ENCODE peak calls at places on chromosomes 4 and X, in six cellular contexts. Y is kidney epithelial cell, S is type B pancreatic cell, M is glutamatergic neuron, G is foreskin fibroblast, T is cardiac fibroblast. N is an unnamed sample.

GRCh38 chrX:103107836-103108235 is 14.9 kb upstream of the NXF3 start:
- DNase-seq in Y (no peak), S (no peak), M (no peak), G (no peak), T (no peak), N (no peak)

GRCh38 chrX:139299309-139299708 is 231.2 kb upstream of the F9 start:
- DNase-seq in Y (no peak), S (no peak), M (no peak), G (no peak), T (no peak), N (no peak)

GRCh38 chrX:116246261-116246660 is 75.7 kb downstream of the AGTR2 start:
- DNase-seq in Y (no peak), S (no peak), M (no peak), G (no peak), T (peak), N (no peak)

GRCh38 chrX:147912093-147912801 is 528 bp downstream of the FMR1 start:
- DNase-seq in Y (no peak), S (no peak), M (peak), G (peak), T (peak), N (peak)

GRCh38 chr4:124712417-124713212 is at the start of gene ANKRD50:
- DNase-seq in Y (peak), S (peak), M (peak), G (peak), T (peak), N (peak)

GRCh38 chrX:78595901-78596502 is 63.1 kb downstream of the RTL3 start:
- DNase-seq in Y (no peak), S (no peak), M (peak), G (no peak), T (peak), N (peak)

GRCh38 chrX:15988661-15989603 is 134.3 kb upstream of the AP1S2 start:
- DNase-seq in Y (peak), S (no peak), M (no peak), G (peak), T (peak), N (no peak)

GRCh38 chrX:16832301-16832700 is 37.9 kb downstream of the RBBP7 start:
- DNase-seq in Y (no peak), S (no peak), M (no peak), G (no peak), T (no peak), N (peak)

GRCh38 chrX:133698298-133698697 is 283.0 kb upstream of the GPC4 start:
- DNase-seq in Y (no peak), S (no peak), M (no peak), G (peak), T (peak), N (no peak)

GRCh38 chr4:158826882-158827281 is 58.1 kb downstream of the FNIP2 start:
- DNase-seq in Y (peak), S (no peak), M (no peak), G (no peak), T (no peak), N (no peak)

GRCh38 chr4:188691811-188692210 is 552.6 kb downstream of the TRIML1 start:
- DNase-seq in Y (no peak), S (no peak), M (no peak), G (no peak), T (peak), N (no peak)

GRCh38 chrX:119685225-119686066 is 7.5 kb downstream of the SEPTIN6 start:
- DNase-seq in Y (no peak), S (no peak), M (no peak), G (no peak), T (peak), N (no peak)

GRCh38 chrX:110087485-110088356 is 84.8 kb downstream of the TMEM164 start:
- DNase-seq in Y (peak), S (no peak), M (no peak), G (peak), T (peak), N (no peak)

GRCh38 chr4:27692098-27692679 is 831.5 kb downstream of the STIM2 start:
- DNase-seq in Y (no peak), S (no peak), M (no peak), G (no peak), T (peak), N (peak)

GRCh38 chr4:148565801-148566200 is 123.6 kb upstream of the NR3C2 start:
- DNase-seq in Y (no peak), S (no peak), M (no peak), G (no peak), T (no peak), N (no peak)

GRCh38 chr4:158896459-158897238 is 127.8 kb downstream of the FNIP2 start:
- DNase-seq in Y (no peak), S (no peak), M (no peak), G (no peak), T (peak), N (no peak)

GRCh38 chr4:186144596-186145569 is 40.4 kb downstream of the FAM149A start:
- DNase-seq in Y (no peak), S (peak), M (peak), G (peak), T (peak), N (peak)

GRCh38 chrX:97334850-97335249 is 451.1 kb downstream of the RPA4 start:
- DNase-seq in Y (no peak), S (no peak), M (no peak), G (no peak), T (no peak), N (no peak)

GRCh38 chrX:119410027-119410819 is 11.1 kb downstream of the SLC25A43 start:
- DNase-seq in Y (no peak), S (no peak), M (no peak), G (peak), T (peak), N (no peak)

GRCh38 chrX:29687687-29688086 is 527.7 kb upstream of the MAGEB2 start:
- DNase-seq in Y (no peak), S (no peak), M (no peak), G (peak), T (peak), N (no peak)

GRCh38 chr4:121823505-121824170 is at the start of gene CCNA2:
- DNase-seq in Y (peak), S (peak), M (peak), G (peak), T (peak), N (peak)
- TF ChIP-seq CTCF in Y (no peak), S (no peak), M (no peak), G (no peak), T (no peak), N (no peak)

GRCh38 chr4:176780995-176781738 is 11.6 kb downstream of the VEGFC start:
- DNase-seq in Y (no peak), S (no peak), M (no peak), G (no peak), T (peak), N (no peak)
- TF ChIP-seq CTCF in Y (no peak), S (no peak), M (no peak), G (no peak), T (no peak), N (no peak)

DNA sequence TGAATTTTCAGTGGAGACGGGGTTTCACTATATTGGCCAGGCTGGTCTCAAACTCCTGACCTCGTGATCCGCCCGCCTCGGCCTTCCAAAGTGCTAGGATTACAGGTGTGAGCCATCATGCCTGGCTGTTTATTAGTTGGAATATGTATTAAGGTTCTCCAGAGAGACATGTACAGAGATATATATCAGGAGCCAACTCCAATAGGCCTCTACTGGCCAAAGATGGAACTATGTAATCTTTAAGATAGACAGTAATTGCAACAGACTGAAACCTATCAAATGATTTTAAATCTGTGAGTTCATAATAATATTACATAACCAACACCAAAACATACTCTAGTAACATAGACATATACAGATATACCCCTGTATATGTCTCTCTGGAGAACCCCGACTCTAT is 5.8 kb upstream of the DMP1 start:
- DNase-seq in Y (no peak), S (no peak), M (no peak), G (no peak), T (no peak), N (no peak)
- TF ChIP-seq CTCF in Y (no peak), S (peak), M (no peak), G (no peak), T (no peak), N (no peak)

GRCh38 chr4:4575284-4576211 is 33.7 kb upstream of the STX18 start:
- DNase-seq in Y (no peak), S (peak), M (peak), G (peak), T (peak), N (peak)
- TF ChIP-seq CTCF in Y (no peak), S (peak), M (peak), G (peak), T (peak), N (peak)

GRCh38 chrX:153882557-153882956 is 3.4 kb downstream of the L1CAM start:
- DNase-seq in Y (no peak), S (no peak), M (no peak), G (no peak), T (no peak), N (no peak)

GRCh38 chrX:153885968-153886903 is at the start of gene L1CAM:
- DNase-seq in Y (no peak), S (no peak), M (peak), G (no peak), T (no peak), N (peak)

GRCh38 chrX:153885208-153885787 is 675 bp downstream of the L1CAM start:
- DNase-seq in Y (no peak), S (no peak), M (no peak), G (no peak), T (no peak), N (no peak)

GRCh38 chrX:153883163-153883843 is 2.7 kb downstream of the L1CAM start:
- DNase-seq in Y (no peak), S (no peak), M (no peak), G (no peak), T (no peak), N (no peak)

GRCh38 chrX:153884136-153885076 is 1.6 kb downstream of the L1CAM start:
- DNase-seq in Y (no peak), S (no peak), M (no peak), G (no peak), T (no peak), N (no peak)
- TF ChIP-seq CTCF in Y (peak), S (no peak), M (no peak), G (no peak), T (no peak), N (no peak)

DNA sequence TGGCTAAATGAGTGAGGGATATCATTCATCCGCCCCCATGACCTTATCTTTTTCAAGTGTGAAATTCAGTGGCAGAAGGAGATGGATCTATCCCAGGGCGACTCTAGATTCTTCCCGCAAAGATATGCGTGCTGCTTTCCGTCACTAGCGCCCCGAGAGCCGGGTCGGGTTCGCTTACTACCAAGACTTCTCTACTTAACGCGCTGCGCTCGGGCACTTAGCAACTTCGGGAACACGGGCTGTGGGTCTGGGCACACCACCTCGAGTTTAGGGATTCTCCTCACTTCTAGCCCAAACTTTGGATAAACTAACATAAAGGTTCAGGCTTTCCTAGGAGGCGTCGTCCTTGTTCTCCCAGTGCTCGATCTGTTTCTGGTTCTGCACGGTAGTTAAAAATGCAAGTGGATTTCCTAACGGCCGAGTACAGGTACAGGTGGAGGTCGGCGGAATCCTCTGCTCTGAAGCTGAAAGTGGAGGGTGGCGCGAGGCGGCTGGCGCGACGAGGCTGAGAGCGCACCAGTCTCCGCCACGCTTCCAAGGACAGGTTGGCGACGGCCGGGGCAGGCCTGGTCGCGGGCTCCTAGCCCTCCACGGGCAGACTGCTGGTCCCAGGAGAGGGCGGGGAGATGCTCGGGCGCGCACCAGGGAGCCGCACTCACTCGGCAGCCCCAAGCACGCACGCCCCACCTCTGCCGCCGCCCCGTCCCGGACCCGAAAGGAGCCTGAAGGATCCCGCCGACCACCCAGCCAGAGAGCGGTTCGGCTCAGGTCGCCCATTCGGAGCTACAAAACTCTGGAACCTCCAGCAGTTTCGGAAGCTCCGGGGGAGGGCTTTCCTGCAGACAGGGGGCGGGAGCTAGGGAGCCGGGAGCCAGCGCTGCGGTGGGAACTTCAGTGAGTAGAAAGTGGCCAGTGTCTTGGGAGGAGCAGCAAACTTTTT is 100.8 kb upstream of the TENM3 start:
- DNase-seq in Y (no peak), S (no peak), M (peak), G (peak), T (peak), N (peak)
- TF ChIP-seq CTCF in Y (no peak), S (no peak), M (no peak), G (no peak), T (no peak), N (no peak)

DNA sequence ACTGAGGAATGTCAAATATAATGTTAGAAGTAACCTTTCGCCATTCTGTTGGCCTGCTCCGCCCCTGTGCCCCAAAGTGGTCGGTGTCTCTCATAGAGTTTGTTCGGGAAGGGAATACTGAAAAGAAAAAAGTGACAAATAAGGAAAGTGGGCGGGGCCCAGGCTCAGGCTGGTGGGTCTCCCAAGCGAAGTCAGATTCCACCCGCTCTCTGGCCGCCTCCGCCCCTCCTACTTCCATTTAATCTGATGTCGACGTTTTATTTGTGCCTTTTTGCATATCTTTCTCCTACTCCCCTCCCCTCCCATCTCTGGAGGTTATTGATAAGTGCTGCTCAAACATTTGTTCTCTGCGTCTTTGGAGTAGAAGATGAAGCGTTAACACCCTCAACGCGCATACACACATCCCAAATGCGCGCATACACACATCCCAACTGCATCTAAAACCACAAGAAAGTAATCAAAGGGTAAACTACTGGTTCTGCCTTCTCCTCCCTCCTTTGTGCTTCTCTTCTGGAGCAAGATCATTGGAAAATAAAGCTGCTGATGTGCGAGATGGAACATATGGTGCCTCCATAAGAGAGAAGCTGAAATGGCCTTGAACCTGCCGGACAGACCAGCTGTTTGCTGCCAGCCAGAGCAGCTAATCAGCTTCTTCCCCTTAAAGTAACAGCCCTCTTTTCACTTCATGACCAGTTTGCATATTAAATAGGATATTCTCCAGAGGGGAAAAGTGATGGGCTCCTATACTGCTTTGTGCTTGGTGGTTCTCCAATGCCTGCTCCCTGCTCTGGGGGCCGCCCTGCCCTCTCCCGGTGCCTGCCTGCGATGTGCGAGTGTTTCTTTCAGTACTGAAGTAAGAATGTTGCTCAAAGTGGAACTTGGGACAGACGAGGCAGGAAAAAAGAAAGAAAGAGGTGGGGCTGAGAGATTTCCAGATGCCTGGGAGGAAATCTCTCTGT is 3.1 kb downstream of the MAMLD1 start:
- DNase-seq in Y (no peak), S (peak), M (peak), G (peak), T (peak), N (peak)
- TF ChIP-seq CTCF in Y (no peak), S (no peak), M (no peak), G (peak), T (peak), N (no peak)

DNA sequence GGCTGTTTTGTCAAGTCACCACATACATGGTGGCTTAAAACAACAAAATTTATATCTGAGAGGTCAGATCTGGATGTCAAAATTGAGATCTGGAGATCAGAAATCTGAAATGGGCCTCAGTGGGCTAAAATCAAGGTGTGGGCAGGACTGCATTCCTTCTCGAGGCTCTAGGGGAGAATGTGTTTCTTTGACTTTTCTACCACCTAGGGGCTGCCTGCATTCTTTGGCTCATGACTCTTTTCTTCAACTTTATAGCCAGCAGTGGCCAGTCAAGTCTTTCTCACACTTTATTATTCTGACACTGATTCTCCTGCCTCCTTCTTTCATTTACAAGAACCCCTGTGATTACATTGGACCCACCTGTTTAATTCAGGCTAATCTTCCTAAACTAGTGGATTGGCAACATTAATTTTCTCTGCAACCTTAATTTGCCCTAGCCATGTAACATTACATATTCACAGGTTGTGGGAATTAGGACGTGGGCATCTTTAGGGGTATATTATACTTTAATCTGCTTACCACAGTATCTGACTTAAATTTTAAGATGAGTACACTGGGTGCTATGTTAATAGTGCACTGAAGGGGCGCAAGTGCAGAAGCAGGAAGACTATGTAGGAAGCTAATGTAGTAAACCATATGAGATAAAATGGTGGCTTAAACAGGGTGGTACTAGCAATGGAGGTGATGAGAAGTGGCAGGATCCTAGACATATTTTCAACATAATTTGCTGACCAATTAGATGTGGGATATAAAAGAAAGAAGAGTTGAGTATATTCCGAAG is 188.0 kb downstream of the SLC4A4 start:
- DNase-seq in Y (no peak), S (no peak), M (no peak), G (no peak), T (no peak), N (no peak)
- TF ChIP-seq CTCF in Y (peak), S (peak), M (no peak), G (no peak), T (peak), N (no peak)

GRCh38 chr4:152719291-152719690 is 39.5 kb upstream of the TMEM154 start:
- DNase-seq in Y (no peak), S (no peak), M (no peak), G (no peak), T (no peak), N (no peak)
- TF ChIP-seq CTCF in Y (no peak), S (no peak), M (no peak), G (no peak), T (no peak), N (no peak)

GRCh38 chr4:7626551-7626950 is 191.8 kb upstream of the PSAPL1 start:
- DNase-seq in Y (no peak), S (no peak), M (no peak), G (no peak), T (no peak), N (no peak)
- TF ChIP-seq CTCF in Y (no peak), S (no peak), M (no peak), G (no peak), T (no peak), N (no peak)